ENCODE peak calls at places on chromosomes 7 and 10, in nine cellular contexts. N is HCT116, M is hepatocyte, B is MM.1S, Y is PC-3, G is GM23338, C is SK-N-SH, V is GM23248, E is OCI-LY7. A is an unnamed sample.

GRCh38 chr7:132207211-132207610 is 369.1 kb downstream of the PLXNA4 start:
- DNase-seq in N (no peak), M (no peak), B (no peak), Y (no peak), G (no peak), C (no peak), V (no peak), E (no peak), A (no peak)

GRCh38 chr7:66146701-66147100 is 32.1 kb downstream of the CRCP start:
- DNase-seq in N (no peak), M (no peak), B (no peak), Y (no peak), G (no peak), C (peak; percentile 79), V (peak; percentile 72), E (no peak), A (no peak)

GRCh38 chr10:42866115-42866995 is 83.8 kb downstream of the BMS1 start:
- DNase-seq in N (peak; percentile 47), M (peak; percentile 89), B (peak; percentile 10), Y (peak; percentile 78), G (peak; percentile 85), C (peak; percentile 92), V (peak; percentile 88), E (peak; percentile 66), A (peak; percentile 64)

GRCh38 chr10:95467162-95467599 is 94.0 kb downstream of the SORBS1 start:
- DNase-seq in N (peak; percentile 37), M (peak; percentile 83), B (no peak), Y (no peak), G (peak; percentile 89), C (peak; percentile 37), V (peak; percentile 60), E (no peak), A (no peak)

GRCh38 chr10:68073631-68074403 is 1.3 kb downstream of the HERC4 start:
- DNase-seq in N (no peak), M (peak; percentile 11), B (no peak), Y (peak; percentile 56), G (no peak), C (no peak), V (peak; percentile 48), E (peak; percentile 30), A (peak; percentile 55)

GRCh38 chr7:52781250-52781649 is 254.2 kb upstream of the POM121L12 start:
- DNase-seq in N (no peak), M (no peak), B (no peak), Y (no peak), G (no peak), C (no peak), V (no peak), E (no peak), A (no peak)

GRCh38 chr7:157431173-157431950 is 94.6 kb downstream of the DNAJB6 start:
- DNase-seq in N (no peak), M (no peak), B (no peak), Y (no peak), G (no peak), C (no peak), V (no peak), E (no peak), A (no peak)

GRCh38 chr10:36692759-36693158 is 432.6 kb upstream of the ANKRD30A start:
- DNase-seq in N (no peak), M (no peak), B (no peak), Y (peak; percentile 75), G (no peak), C (no peak), V (no peak), E (no peak), A (no peak)

GRCh38 chr7:137245890-137246289 is 97.6 kb downstream of the PTN start:
- DNase-seq in N (no peak), M (no peak), B (no peak), Y (peak; percentile 7), G (no peak), C (no peak), V (no peak), E (no peak), A (no peak)

GRCh38 chr10:30431435-30431911 is 2.5 kb upstream of the MAP3K8 start:
- DNase-seq in N (no peak), M (no peak), B (no peak), Y (no peak), G (peak; percentile 37), C (no peak), V (peak; percentile 66), E (no peak), A (peak; percentile 49)

GRCh38 chr7:71326596-71326995 is 194.7 kb downstream of the GALNT17 start:
- DNase-seq in N (no peak), M (no peak), B (no peak), Y (no peak), G (no peak), C (no peak), V (no peak), E (no peak), A (no peak)

GRCh38 chr7:155824195-155824915 is 12.1 kb upstream of the SHH start:
- DNase-seq in N (no peak), M (no peak), B (peak; percentile 4), Y (peak; percentile 85), G (no peak), C (no peak), V (no peak), E (no peak), A (no peak)

GRCh38 chr10:31757831-31758230 is 170.8 kb downstream of the ARHGAP12 start:
- DNase-seq in N (no peak), M (no peak), B (no peak), Y (no peak), G (no peak), C (no peak), V (peak; percentile 46), E (no peak), A (no peak)

GRCh38 chr10:17784701-17785100 is 24.4 kb upstream of the MRC1 start:
- DNase-seq in N (no peak), M (no peak), B (no peak), Y (peak; percentile 46), G (no peak), C (no peak), V (peak; percentile 85), E (no peak), A (no peak)

GRCh38 chr10:131943021-131943814 is 38.5 kb downstream of the BNIP3 start:
- DNase-seq in N (no peak), M (no peak), B (no peak), Y (peak; percentile 20), G (peak; percentile 78), C (peak; percentile 69), V (peak; percentile 56), E (no peak), A (no peak)

GRCh38 chr7:141076377-141076776 is 2.5 kb downstream of the TMEM178B start:
- DNase-seq in N (no peak), M (no peak), B (no peak), Y (no peak), G (peak; percentile 66), C (peak; percentile 75), V (no peak), E (no peak), A (no peak)

GRCh38 chr10:132961864-132962622 is 19.7 kb upstream of the CFAP46 start:
- DNase-seq in N (no peak), M (peak; percentile 91), B (peak; percentile 31), Y (peak; percentile 69), G (peak; percentile 96), C (peak; percentile 71), V (peak; percentile 91), E (peak; percentile 53), A (peak; percentile 41)

GRCh38 chr10:78541528-78542470 is 508.1 kb downstream of the RPS24 start:
- DNase-seq in N (no peak), M (peak; percentile 45), B (no peak), Y (no peak), G (no peak), C (no peak), V (peak; percentile 45), E (no peak), A (no peak)

GRCh38 chr7:77439572-77439971 is 23.4 kb upstream of the GSAP start:
- DNase-seq in N (no peak), M (peak; percentile 40), B (no peak), Y (peak; percentile 65), G (peak; percentile 20), C (peak; percentile 30), V (peak; percentile 61), E (no peak), A (no peak)

GRCh38 chr7:138871065-138871464 is 73.1 kb upstream of the ATP6V0A4 start:
- DNase-seq in N (no peak), M (no peak), B (no peak), Y (no peak), G (no peak), C (no peak), V (no peak), E (no peak), A (no peak)

GRCh38 chr10:103828587-103829186 is 26.7 kb downstream of the SH3PXD2A start:
- DNase-seq in N (no peak), M (no peak), B (no peak), Y (no peak), G (no peak), C (no peak), V (no peak), E (peak; percentile 81), A (no peak)
- H3K27ac ChIP-seq in N (no peak overlapping the region), M (peak overlapping the region; percentile 19), B (no peak overlapping the region), Y (peak overlapping the region; percentile 73), G (no peak overlapping the region), C (no peak overlapping the region), V (no peak overlapping the region), E (peak overlapping the region; percentile 61), A (no peak overlapping the region)

GRCh38 chr7:264541-265191 is 25.3 kb upstream of the FOXL3 start:
- DNase-seq in N (no peak), M (no peak), B (no peak), Y (peak; percentile 12), G (no peak), C (no peak), V (no peak), E (no peak), A (no peak)
- H3K4me3 ChIP-seq in N (no peak overlapping the region), M (no peak overlapping the region), B (no peak overlapping the region), Y (no peak overlapping the region), G (no peak overlapping the region), C (no peak overlapping the region), V (no peak overlapping the region), E (no peak overlapping the region), A (no peak overlapping the region)

DNA sequence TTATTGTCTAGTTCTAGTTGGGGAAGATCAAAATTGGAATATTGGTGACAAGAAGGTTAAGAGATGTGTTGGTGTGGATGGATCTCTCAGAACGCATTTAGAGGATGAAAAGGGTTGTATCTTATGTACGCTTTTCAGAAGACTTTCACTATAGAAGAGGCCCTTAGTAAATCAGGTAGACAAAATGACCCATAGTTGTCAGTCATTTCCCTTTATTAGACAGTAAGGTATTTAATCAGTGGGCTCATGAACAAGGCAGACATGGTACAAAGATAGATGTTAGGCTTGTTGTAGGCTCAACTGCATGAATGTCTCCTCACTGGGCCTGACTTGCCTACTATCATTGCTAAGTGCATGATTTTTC is 359.2 kb downstream of the PHF14 start:
- DNase-seq in N (no peak), M (no peak), B (no peak), Y (no peak), G (no peak), C (no peak), V (no peak), E (no peak), A (no peak)
- H3K9me2 ChIP-seq in N (no peaks in the 10 kb centered on the region), M (no peaks in the 10 kb centered on the region), B (no peaks in the 10 kb centered on the region), Y (no peaks in the 10 kb centered on the region), G (no peaks in the 10 kb centered on the region), C (no peaks in the 10 kb centered on the region), V (no peaks in the 10 kb centered on the region), E (no peaks in the 10 kb centered on the region), A (no peaks in the 10 kb centered on the region)

DNA sequence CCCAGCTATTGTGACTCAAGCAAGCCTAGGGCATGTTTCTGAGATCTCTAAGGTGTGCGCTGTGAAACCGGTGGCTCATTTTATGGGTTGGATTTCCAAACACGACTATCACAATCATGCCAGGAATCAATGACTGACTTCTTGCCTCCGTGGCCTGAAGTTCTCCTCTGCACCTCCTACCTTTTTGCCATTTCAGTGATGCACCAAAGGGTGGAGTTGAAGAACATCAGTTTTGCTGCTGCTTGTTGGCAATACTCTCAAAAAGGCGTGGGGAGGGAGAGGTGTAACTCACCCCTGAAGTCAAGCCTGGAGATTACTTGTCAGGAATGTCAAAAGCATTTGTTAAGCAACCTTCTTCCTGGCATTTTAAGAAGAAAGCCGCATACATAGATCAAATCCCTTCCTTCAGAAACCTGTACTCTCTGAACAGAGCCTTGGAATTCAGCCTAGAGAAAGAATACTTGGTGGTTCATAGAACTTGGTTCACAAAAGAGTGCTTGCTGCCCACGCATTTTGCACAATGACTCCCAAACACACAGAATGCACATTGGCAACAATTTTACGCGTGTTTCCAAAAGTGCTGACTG is 41.0 kb downstream of the KIAA1217 start:
- DNase-seq in N (no peak), M (peak; percentile 34), B (no peak), Y (no peak), G (peak; percentile 38), C (no peak), V (no peak), E (no peak), A (no peak)
- H3K27ac ChIP-seq in N (no peak overlapping the region), M (peak overlapping the region; percentile 44), B (no peak overlapping the region), Y (no peak overlapping the region), G (no peak overlapping the region), C (no peak overlapping the region), V (no peak overlapping the region), E (no peak overlapping the region), A (no peak overlapping the region)

A was measured in Karpas-422.